ENCODE peak calls at places on chromosome 17, in six cellular contexts. N is neural progenitor cell, J is thoracic aorta, E is right cardiac atrium, P is GM23248, V is PC-9. C is an unnamed sample. For H3K4me1 and H3K27me3, the result is how much of the 10 kb centered on the place peaks cover.

GRCh38 chr17:49707246-49707607 is 537 bp downstream of the SLC35B1 start:
- DNase-seq in N (peak), P (peak), E (no peak), J (no peak), V (peak), C (no peak)

GRCh38 chr17:57418463-57419246 is 162.3 kb downstream of the MSI2 start:
- DNase-seq in J (no peak), P (no peak), V (no peak), E (no peak), N (no peak), C (no peak)

GRCh38 chr17:14845562-14846335 is 419.4 kb downstream of the PMP22 start:
- DNase-seq in J (no peak), N (no peak), P (peak), E (no peak), V (no peak), C (no peak)

GRCh38 chr17:50675627-50676026 is 32.1 kb downstream of the ANKRD40 start:
- DNase-seq in E (no peak), J (no peak), N (no peak), P (no peak), V (no peak), C (no peak)

GRCh38 chr17:51650772-51651171 is 390.4 kb downstream of the UTP18 start:
- DNase-seq in P (no peak), V (no peak), J (no peak), N (no peak), E (no peak), C (no peak)

GRCh38 chr17:65966311-65966710 is 225.6 kb downstream of the CEP112 start:
- DNase-seq in N (no peak), P (no peak), J (no peak), E (no peak), V (no peak), C (no peak)

GRCh38 chr17:4800462-4801185 is 1.5 kb downstream of the C17orf114 start:
- DNase-seq in E (peak), P (no peak), V (no peak), J (no peak), N (no peak), C (no peak)

GRCh38 chr17:40343126-40344119 is 21.1 kb downstream of the GJD3 start:
- DNase-seq in N (peak), P (peak), J (no peak), V (no peak), E (peak), C (no peak)

GRCh38 chr17:79255471-79255870 is 180.8 kb downstream of the ENGASE start:
- DNase-seq in P (no peak), N (no peak), J (no peak), V (no peak), E (no peak), C (no peak)

GRCh38 chr17:19248923-19249574 is 11.9 kb downstream of the EPN2 start:
- DNase-seq in J (no peak), V (peak), N (no peak), E (peak), P (peak), C (no peak)

GRCh38 chr17:64508683-64509082 is 1.9 kb downstream of the CEP95 start:
- DNase-seq in V (no peak), P (no peak), E (no peak), N (no peak), J (no peak), C (no peak)

GRCh38 chr17:17708816-17709215 is 27.6 kb downstream of the RAI1 start:
- DNase-seq in V (no peak), N (no peak), J (no peak), E (no peak), P (no peak), C (no peak)

GRCh38 chr17:31064707-31065106 is 30.1 kb upstream of the NF1 start:
- DNase-seq in P (no peak), J (no peak), V (no peak), E (no peak), N (no peak), C (no peak)

GRCh38 chr17:16933317-16934132 is 38.4 kb downstream of the TNFRSF13B start:
- DNase-seq in N (no peak), P (no peak), V (peak), E (no peak), J (no peak), C (no peak)

GRCh38 chr17:72906306-72906705 is 186.2 kb downstream of the SLC39A11 start:
- DNase-seq in E (no peak), V (no peak), J (no peak), P (no peak), N (no peak), C (no peak)

GRCh38 chr17:1347681-1348318 is 52.2 kb downstream of the YWHAE start:
- DNase-seq in J (no peak), P (peak), N (no peak), V (no peak), E (no peak), C (no peak)

GRCh38 chr17:49471089-49471683 is 23.9 kb upstream of the NGFR start:
- DNase-seq in J (no peak), P (peak), V (no peak), N (peak), E (peak), C (no peak)

GRCh38 chr17:52138350-52138749 is 20.2 kb downstream of the CA10 start:
- DNase-seq in V (no peak), P (no peak), N (no peak), E (no peak), J (no peak), C (no peak)

GRCh38 chr17:58493506-58493905 is 5.3 kb upstream of the HSF5 start:
- DNase-seq in P (no peak), J (no peak), E (no peak), N (no peak), V (no peak), C (no peak)

GRCh38 chr17:34393401-34393800 is 30.4 kb upstream of the CCL1 start:
- DNase-seq in N (no peak), P (no peak), J (no peak), V (no peak), E (no peak), C (no peak)

GRCh38 chr17:73131993-73132595 is 32.7 kb upstream of the SSTR2 start:
- DNase-seq in J (no peak), V (no peak), N (peak), P (no peak), E (no peak), C (no peak)

GRCh38 chr17:1714980-1715802 is 5.0 kb upstream of the TLCD2 start:
- DNase-seq in P (peak), N (peak), E (peak), J (peak), V (peak), C (peak)

GRCh38 chr17:40884708-40885512 is at the start of gene KRT20:
- DNase-seq in E (no peak), N (no peak), P (peak), J (no peak), V (no peak), C (no peak)

GRCh38 chr17:43042025-43042424 is 17.0 kb downstream of the RND2 start:
- DNase-seq in E (no peak), V (no peak), J (no peak), N (peak), P (peak), C (no peak)

GRCh38 chr17:80372456-80372855 is 42.5 kb upstream of the ENDOV start:
- DNase-seq in V (no peak), E (no peak), J (no peak), N (no peak), P (no peak), C (no peak)

GRCh38 chr17:42287305-42288077 is 807 bp upstream of the STAT5A start:
- DNase-seq in V (no peak), J (no peak), E (peak), N (no peak), P (peak), C (no peak)

GRCh38 chr17:53135969-53136368 is 686.8 kb upstream of the KIF2B start:
- DNase-seq in V (no peak), P (no peak), N (no peak), J (no peak), E (no peak), C (no peak)

GRCh38 chr17:50219939-50220465 is 18.6 kb upstream of the COL1A1 start:
- DNase-seq in P (peak), E (peak), N (peak), V (peak), J (no peak), C (no peak)

GRCh38 chr17:17440938-17441730 is 35.7 kb upstream of the MED9 start:
- DNase-seq in J (no peak), N (no peak), E (no peak), P (no peak), V (no peak), C (no peak)

GRCh38 chr17:43840814-43841213 is 6.2 kb upstream of the CD300LG start:
- DNase-seq in P (no peak), J (no peak), N (peak), V (peak), E (no peak), C (no peak)

GRCh38 chr17:61475726-61476125 is 23.5 kb downstream of the TBX4 start:
- DNase-seq in N (no peak), P (peak), V (no peak), J (no peak), E (no peak), C (no peak)

GRCh38 chr17:35011671-35012216 is 31.4 kb downstream of the LIG3 start:
- DNase-seq in J (no peak), V (no peak), N (no peak), P (no peak), E (no peak), C (no peak)

GRCh38 chr17:67248291-67248690 is 3.3 kb upstream of the HELZ start:
- DNase-seq in N (no peak), J (no peak), E (no peak), V (no peak), P (no peak), C (no peak)

GRCh38 chr17:45130640-45131293 is 1.5 kb downstream of the PLCD3 start:
- DNase-seq in V (no peak), E (peak), J (no peak), N (no peak), P (no peak), C (no peak)

GRCh38 chr17:55427587-55427882 is 5.9 kb upstream of the MMD start:
- DNase-seq in E (no peak), P (no peak), V (no peak), J (no peak), N (no peak), C (no peak)
- H3K4me1 ChIP-seq in E (under half), P (under half), V (under half), J (under half), N (under half), C (under half)

GRCh38 chr17:8108972-8109668 is 9.2 kb downstream of the ALOXE3 start:
- DNase-seq in P (no peak), E (peak), J (no peak), N (no peak), V (no peak), C (no peak)
- H3K27me3 ChIP-seq in P (under half), E (under half), J (under half), N (half or more), V (under half), C (under half)

GRCh38 chr17:20282526-20283308 is 184.6 kb downstream of the LGALS9B start:
- DNase-seq in J (no peak), V (no peak), E (no peak), P (no peak), N (no peak), C (no peak)
- H3K4me1 ChIP-seq in J (under half), V (under half), E (under half), P (under half), N (under half), C (under half)

GRCh38 chr17:77771145-77771544 is 187.4 kb upstream of the TNRC6C start:
- DNase-seq in E (no peak), P (no peak), V (no peak), N (no peak), J (no peak), C (no peak)
- H3K27me3 ChIP-seq in E (under half), P (under half), V (half or more), N (under half), J (under half), C (under half)

GRCh38 chr17:82198092-82198491 is 14.6 kb downstream of the CCDC57 start:
- DNase-seq in P (no peak), V (no peak), N (no peak), J (no peak), E (no peak), C (no peak)
- H3K4me1 ChIP-seq in P (under half), V (under half), N (under half), J (under half), E (under half), C (under half)

GRCh38 chr17:38566666-38567031 is 39.1 kb downstream of the SRCIN1 start:
- DNase-seq in J (no peak), V (no peak), N (no peak), E (no peak), P (no peak), C (no peak)

GRCh38 chr17:38567350-38567749 is 38.4 kb downstream of the SRCIN1 start:
- DNase-seq in E (peak), P (no peak), V (no peak), J (no peak), N (no peak), C (no peak)

GRCh38 chr17:38569701-38570512 is 35.8 kb downstream of the SRCIN1 start:
- DNase-seq in V (no peak), J (no peak), E (peak), P (no peak), N (no peak), C (no peak)

GRCh38 chr17:38568845-38569510 is 36.8 kb downstream of the SRCIN1 start:
- DNase-seq in J (no peak), P (no peak), N (no peak), E (peak), V (no peak), C (no peak)

DNA sequence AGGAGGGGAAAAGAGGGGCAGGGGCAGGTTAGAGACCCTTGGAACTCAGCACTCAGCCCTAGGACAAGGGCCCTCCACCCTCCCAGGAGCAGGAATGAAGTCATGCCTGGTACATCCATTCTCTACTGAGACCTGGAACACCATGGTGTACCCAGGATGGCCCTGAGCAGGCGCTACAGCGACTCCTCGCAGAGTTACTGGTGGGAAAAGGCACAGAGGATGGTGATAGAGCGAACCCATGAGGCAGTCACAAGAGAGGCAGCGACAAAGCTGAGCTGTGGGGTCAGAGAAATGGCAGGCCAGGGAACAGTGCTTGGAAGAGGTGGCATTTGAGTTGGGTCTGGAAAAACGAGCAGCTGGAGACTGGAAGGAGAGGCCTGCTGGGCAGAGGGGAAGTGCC is 37.5 kb downstream of the SRCIN1 start:
- DNase-seq in E (no peak), V (no peak), J (no peak), P (no peak), N (peak), C (no peak)
- H3K27me3 ChIP-seq in E (under half), V (under half), J (under half), P (under half), N (half or more), C (under half)

GRCh38 chr17:8375738-8376259 is 705 bp downstream of the KRABD2 start:
- DNase-seq in E (no peak), J (no peak), P (peak), V (no peak), N (peak), C (no peak)
- H3K4me1 ChIP-seq in E (under half), J (under half), P (under half), V (under half), N (under half), C (under half)

C was measured in lung.